ENCODE peak calls at places on chromosomes 7 and 10, in four cellular contexts. C is K562, V is HepG2, E is GM12878. W is an unnamed sample.

GRCh38 chr7:39582536-39582935 is 16.3 kb downstream of the YAE1 start:
- DNase-seq in C (no peak), V (no peak), E (no peak), W (no peak)

GRCh38 chr10:132395704-132396494 is 1.1 kb upstream of the PWWP2B start:
- DNase-seq in C (peak; percentile 51), V (peak; percentile 62), E (no peak), W (peak; percentile 81)

GRCh38 chr10:4260483-4260882 is 475.5 kb upstream of the KLF6 start:
- DNase-seq in C (no peak), V (no peak), E (no peak), W (no peak)

GRCh38 chr7:93799750-93800357 is 90.7 kb downstream of the TFPI2 start:
- DNase-seq in C (no peak), V (no peak), E (no peak), W (no peak)

GRCh38 chr7:121557034-121557892 is 161.2 kb upstream of the FAM3C start:
- DNase-seq in C (no peak), V (no peak), E (no peak), W (no peak)

GRCh38 chr10:133024711-133025557 is 62.8 kb upstream of the ADGRA1 start:
- DNase-seq in C (no peak), V (no peak), E (no peak), W (no peak)

GRCh38 chr7:128352138-128352537 is 8.4 kb upstream of the RBM28 start:
- DNase-seq in C (no peak), V (peak; percentile 11), E (no peak), W (peak; percentile 88)

GRCh38 chr10:33116293-33116697 is 158.3 kb upstream of the ITGB1 start:
- DNase-seq in C (peak; percentile 48), V (peak; percentile 53), E (no peak), W (peak; percentile 54)

GRCh38 chr10:127964644-127965043 is 57.7 kb downstream of the PTPRE start:
- DNase-seq in C (no peak), V (no peak), E (no peak), W (no peak)

GRCh38 chr7:95632609-95633008 is 36.3 kb upstream of the PDK4 start:
- DNase-seq in C (no peak), V (no peak), E (no peak), W (no peak)

GRCh38 chr10:90326498-90327267 is 531.2 kb downstream of the HTR7 start:
- DNase-seq in C (no peak), V (no peak), E (no peak), W (no peak)

GRCh38 chr7:137932881-137933269 is 69.0 kb downstream of the CREB3L2 start:
- DNase-seq in C (peak; percentile 48), V (no peak), E (no peak), W (no peak)

GRCh38 chr7:91557789-91558396 is 293.7 kb downstream of the FZD1 start:
- DNase-seq in C (no peak), V (peak; percentile 27), E (peak; percentile 1), W (no peak)

GRCh38 chr10:22133640-22134624 is 83.9 kb downstream of the EBLN1 start:
- DNase-seq in C (peak; percentile 83), V (no peak), E (no peak), W (no peak)

GRCh38 chr10:59434463-59435326 is 72.3 kb upstream of the FAM13C start:
- DNase-seq in C (no peak), V (no peak), E (no peak), W (no peak)

GRCh38 chr7:121244120-121244865 is 84.5 kb upstream of the WNT16 start:
- DNase-seq in C (no peak), V (no peak), E (no peak), W (no peak)

GRCh38 chr7:18064242-18064838 is 36.7 kb upstream of the PRPS1L1 start:
- DNase-seq in C (peak; percentile 54), V (peak; percentile 15), E (no peak), W (peak; percentile 71)

GRCh38 chr7:30726296-30727006 is 25.5 kb upstream of the INMT start:
- DNase-seq in C (no peak), V (no peak), E (no peak), W (no peak)

GRCh38 chr10:121490906-121491519 is 107.2 kb downstream of the FGFR2 start:
- DNase-seq in C (no peak), V (no peak), E (no peak), W (no peak)

GRCh38 chr10:30583778-30584415 is 45.7 kb downstream of the LYZL2 start:
- DNase-seq in C (peak; percentile 62), V (peak; percentile 84), E (peak; percentile 61), W (no peak)

GRCh38 chr7:143492799-143493568 is 15.3 kb downstream of the TAS2R41 start:
- DNase-seq in C (no peak), V (no peak), E (no peak), W (no peak)

GRCh38 chr7:48351893-48352292 is 180.6 kb downstream of the ABCA13 start:
- DNase-seq in C (no peak), V (no peak), E (no peak), W (no peak)

GRCh38 chr10:101941871-101942270 is 98.3 kb upstream of the KCNIP2 start:
- DNase-seq in C (no peak), V (no peak), E (no peak), W (no peak)

GRCh38 chr7:27953361-27953760 is 213.4 kb downstream of the TAX1BP1 start:
- DNase-seq in C (no peak), V (no peak), E (no peak), W (no peak)

GRCh38 chr10:130368761-130369560 is 232.8 kb downstream of the GLRX3 start:
- DNase-seq in C (no peak), V (no peak), E (no peak), W (no peak)

GRCh38 chr10:132547421-132547861 is 9.9 kb downstream of the INPP5A start:
- DNase-seq in C (no peak), V (no peak), E (no peak), W (peak; percentile 9)

GRCh38 chr7:28008171-28008570 is 172.4 kb downstream of the JAZF1 start:
- DNase-seq in C (no peak), V (no peak), E (no peak), W (no peak)

GRCh38 chr7:102306916-102307677 is 20.4 kb downstream of the SH2B2 start:
- DNase-seq in C (peak; percentile 30), V (peak; percentile 72), E (peak; percentile 96), W (peak; percentile 62)

GRCh38 chr7:91265693-91266066 is 1.4 kb downstream of the FZD1 start:
- DNase-seq in C (no peak), V (no peak), E (no peak), W (peak; percentile 18)

GRCh38 chr7:116327751-116328150 is 117.4 kb downstream of the TES start:
- DNase-seq in C (peak; percentile 13), V (no peak), E (no peak), W (no peak)

GRCh38 chr7:80900583-80901576 is 18.0 kb downstream of the SEMA3C start:
- DNase-seq in C (no peak), V (no peak), E (no peak), W (no peak)

GRCh38 chr10:92809845-92810244 is 38.5 kb upstream of the EXOC6 start:
- DNase-seq in C (no peak), V (no peak), E (no peak), W (no peak)

GRCh38 chr7:73811760-73812168 is 19.0 kb upstream of the CLDN4 start:
- DNase-seq in C (peak; percentile 86), V (peak; percentile 54), E (no peak), W (peak; percentile 91)

GRCh38 chr10:111344804-111345203 is 268.0 kb downstream of the ADRA2A start:
- DNase-seq in C (no peak), V (no peak), E (no peak), W (peak; percentile 10)
- TF ChIP-seq ETV6 in C (no peak), V (no peak), E (no peak), W (no peak)

GRCh38 chr10:61040399-61041016 is 96.5 kb upstream of the RHOBTB1 start:
- DNase-seq in C (no peak), V (no peak), E (no peak), W (no peak)
- TF ChIP-seq ETV6 in C (no peak), V (no peak), E (no peak), W (no peak)

DNA sequence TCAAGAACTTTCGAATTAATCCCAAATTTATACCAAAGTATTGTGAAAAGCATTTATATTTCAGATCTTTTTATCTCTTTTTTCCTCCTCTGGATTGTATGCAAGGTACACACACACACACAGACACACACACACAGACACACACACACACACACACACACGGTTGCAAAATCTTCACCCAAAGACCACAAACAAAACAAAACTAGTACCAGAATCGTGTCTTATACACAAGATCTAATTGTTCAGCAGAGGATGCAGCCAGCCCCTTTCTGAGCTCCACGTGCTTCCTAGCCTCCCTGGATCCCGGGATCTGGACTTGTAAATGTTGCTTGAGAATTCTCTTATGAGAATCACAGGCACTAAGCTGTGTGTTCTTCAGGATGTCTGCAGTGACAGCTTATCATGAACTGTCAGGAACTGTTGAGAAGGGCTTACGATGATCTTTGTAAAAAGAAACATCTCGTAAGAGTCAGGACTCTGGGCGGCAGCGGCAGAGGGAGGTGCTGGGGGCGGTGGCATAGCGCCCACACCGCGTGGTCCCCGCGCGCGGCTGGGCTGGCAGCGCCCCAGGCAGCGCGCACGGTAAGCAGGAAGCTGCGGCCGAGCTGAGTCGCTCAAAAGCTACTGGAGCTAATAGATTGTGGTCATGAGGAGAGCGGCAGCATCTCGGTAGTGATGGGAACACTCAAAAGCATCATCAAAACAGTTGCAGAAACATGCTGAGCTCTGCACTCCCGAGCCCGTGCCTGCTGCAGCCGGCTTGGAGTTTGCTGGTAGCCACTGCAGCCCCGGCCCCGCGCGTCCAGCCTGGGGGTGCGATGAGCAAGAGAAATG is 277.6 kb downstream of the GATA3 start:
- DNase-seq in C (no peak), V (no peak), E (no peak), W (peak; percentile 29)
- TF ChIP-seq ETV6 in C (no peak), V (no peak), E (no peak), W (no peak)

DNA sequence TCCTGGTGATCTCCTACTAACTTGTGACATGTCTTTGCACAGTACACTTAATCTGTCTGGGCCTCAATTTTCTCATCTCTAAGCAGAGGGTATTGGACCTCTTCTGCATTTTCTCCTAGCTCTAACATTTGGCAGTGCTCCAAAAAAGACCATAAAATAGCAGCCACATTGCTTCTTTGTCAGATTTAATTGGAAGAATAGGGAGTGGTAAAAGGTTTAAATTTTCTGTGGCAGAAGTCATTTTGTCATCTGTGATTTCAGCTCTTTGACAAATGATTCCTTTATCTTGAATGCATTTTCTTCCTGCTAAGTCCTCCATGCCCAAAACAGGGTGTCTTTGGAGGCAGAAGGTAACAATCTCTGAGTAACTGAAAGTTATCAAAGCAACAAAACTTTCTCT is 289.9 kb upstream of the LRGUK start:
- DNase-seq in C (no peak), V (no peak), E (no peak), W (no peak)
- TF ChIP-seq ETV6 in C (no peak), V (no peak), E (no peak), W (no peak)